ENCODE peak calls at places on chromosome 6, in five cellular contexts. A, P, W, K and S are unnamed samples.

GRCh38 chr6:15793288-15793687 is 130.5 kb upstream of the DTNBP1 start:
- DNase-seq in A (peak; percentile 84), P (no peak), W (no peak), K (no peak), S (no peak)

GRCh38 chr6:20640181-20640580 is 105.9 kb downstream of the CDKAL1 start:
- DNase-seq in A (no peak), P (no peak), W (no peak), K (no peak), S (no peak)

GRCh38 chr6:42726485-42727083 is 4.2 kb upstream of the PRPH2 start:
- DNase-seq in A (peak; percentile 77), P (peak; percentile 54), W (peak; percentile 65), K (peak; percentile 79), S (peak; percentile 86)

GRCh38 chr6:87742106-87742505 is 40.1 kb upstream of the AKIRIN2 start:
- DNase-seq in A (no peak), P (no peak), W (no peak), K (no peak), S (no peak)

GRCh38 chr6:165218816-165219215 is 90.6 kb downstream of the C6orf118 start:
- DNase-seq in A (peak; percentile 79), P (no peak), W (no peak), K (no peak), S (no peak)

GRCh38 chr6:106974337-106974998 is at the start of gene CD24:
- DNase-seq in A (peak; percentile 60), P (no peak), W (peak; percentile 76), K (no peak), S (peak; percentile 89)

GRCh38 chr6:19597809-19598320 is 239.3 kb upstream of the ID4 start:
- DNase-seq in A (no peak), P (no peak), W (no peak), K (no peak), S (no peak)

GRCh38 chr6:168815229-168815628 is 374.2 kb downstream of the SMOC2 start:
- DNase-seq in A (no peak), P (no peak), W (no peak), K (no peak), S (no peak)

GRCh38 chr6:104527761-104528415 is 331.8 kb downstream of the HACE1 start:
- DNase-seq in A (peak; percentile 57), P (no peak), W (peak; percentile 61), K (no peak), S (no peak)

GRCh38 chr6:115865914-115866313 is 194.8 kb downstream of the FRK start:
- DNase-seq in A (no peak), P (no peak), W (no peak), K (no peak), S (no peak)

GRCh38 chr6:878179-878578 is 185.2 kb upstream of the EXOC2 start:
- DNase-seq in A (no peak), P (no peak), W (no peak), K (no peak), S (no peak)

GRCh38 chr6:125807293-125807692 is 16.5 kb downstream of the NCOA7 start:
- DNase-seq in A (no peak), P (no peak), W (no peak), K (no peak), S (no peak)

GRCh38 chr6:125804264-125804663 is 13.5 kb downstream of the NCOA7 start:
- DNase-seq in A (no peak), P (no peak), W (no peak), K (no peak), S (no peak)

GRCh38 chr6:125808591-125808990 is 17.8 kb downstream of the NCOA7 start:
- DNase-seq in A (no peak), P (no peak), W (no peak), K (no peak), S (no peak)

GRCh38 chr6:125808060-125808459 is 17.3 kb downstream of the NCOA7 start:
- DNase-seq in A (no peak), P (no peak), W (no peak), K (no peak), S (no peak)

GRCh38 chr6:125806813-125807212 is 16.1 kb downstream of the NCOA7 start:
- DNase-seq in A (no peak), P (no peak), W (no peak), K (no peak), S (no peak)
- H3K4me1 ChIP-seq in A (peaks cover 5% of the 10 kb centered on the region), P (peaks cover 17% of the 10 kb centered on the region), W (no peaks in the 10 kb centered on the region), K (no peaks in the 10 kb centered on the region), S (no peaks in the 10 kb centered on the region)

DNA sequence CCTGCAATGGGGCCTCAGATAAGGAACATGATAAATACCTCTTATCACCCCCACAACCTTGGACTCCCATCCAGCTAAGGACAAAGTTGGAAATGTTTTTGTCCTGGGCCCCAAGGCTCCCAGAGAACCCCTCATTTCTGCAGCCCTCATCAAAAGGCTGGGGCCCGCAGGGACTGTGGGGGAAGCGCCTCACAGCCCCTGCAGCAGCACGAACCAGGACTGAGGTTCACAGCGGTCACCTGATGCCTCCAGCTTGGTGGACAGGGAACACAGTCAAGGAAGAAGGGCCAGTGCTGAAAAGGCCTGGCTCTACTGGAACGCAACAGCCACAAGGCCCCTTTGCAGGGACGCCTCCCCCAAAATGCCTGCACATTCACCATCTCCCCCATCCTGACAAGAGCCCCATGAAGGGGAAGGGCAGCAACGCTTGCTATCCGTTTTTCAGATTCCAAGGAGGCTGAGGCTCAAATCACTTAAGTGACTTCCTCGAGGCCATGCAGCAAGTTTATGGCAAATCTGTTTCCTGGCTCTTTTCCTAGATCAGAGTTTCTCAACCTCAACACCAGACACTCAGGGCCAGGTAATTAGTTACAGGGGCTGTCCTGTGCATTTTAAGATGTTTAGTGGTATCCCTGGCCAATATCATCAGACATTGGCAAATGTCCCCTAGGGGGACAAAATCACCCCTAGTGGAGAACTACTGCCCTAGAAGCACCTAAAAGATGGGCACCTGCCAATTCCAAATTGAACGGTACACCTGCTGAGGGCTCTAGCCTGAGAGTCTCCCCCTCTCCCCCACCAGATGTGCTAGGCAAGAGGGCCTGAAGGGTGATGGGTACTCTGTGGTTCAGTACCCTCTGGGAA is 10.5 kb downstream of the TFEB start:
- DNase-seq in A (no peak), P (no peak), W (no peak), K (no peak), S (peak; percentile 17)
- H3K4me1 ChIP-seq in A (no peaks in the 10 kb centered on the region), P (peaks cover 100% of the 10 kb centered on the region), W (peaks cover 5% of the 10 kb centered on the region), K (no peaks in the 10 kb centered on the region), S (peaks cover 31% of the 10 kb centered on the region)

GRCh38 chr6:3913958-3914337 is 64.8 kb downstream of the FAM50B start:
- DNase-seq in A (peak; percentile 66), P (no peak), W (no peak), K (no peak), S (no peak)
- H3K4me1 ChIP-seq in A (peaks cover 44% of the 10 kb centered on the region), P (peaks cover 51% of the 10 kb centered on the region), W (peaks cover 2% of the 10 kb centered on the region), K (no peaks in the 10 kb centered on the region), S (peaks cover 9% of the 10 kb centered on the region)

DNA sequence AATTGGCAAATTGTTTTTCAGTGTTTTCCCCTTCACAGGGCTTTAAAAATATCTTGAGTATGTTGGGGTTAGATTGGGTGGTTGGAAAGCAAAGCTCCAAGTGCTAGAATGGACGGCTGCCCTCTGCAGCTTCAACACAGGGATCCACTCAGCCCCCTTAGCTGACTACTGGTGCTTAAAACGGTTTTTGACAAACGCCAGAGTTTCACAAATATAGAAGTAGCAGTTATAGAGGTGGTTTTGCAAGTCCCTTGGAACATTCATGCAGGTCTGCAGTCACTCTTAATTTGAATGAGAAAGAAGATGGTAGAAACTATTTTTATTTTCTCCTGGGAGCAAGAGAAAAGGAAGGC is 175.9 kb downstream of the ARID1B start:
- DNase-seq in A (no peak), P (no peak), W (no peak), K (no peak), S (no peak)
- H3K4me1 ChIP-seq in A (peaks cover 68% of the 10 kb centered on the region), P (peaks cover 96% of the 10 kb centered on the region), W (peaks cover 15% of the 10 kb centered on the region), K (no peaks in the 10 kb centered on the region), S (peaks cover 33% of the 10 kb centered on the region)

GRCh38 chr6:44224978-44225330 is 1.6 kb downstream of the SLC29A1 start:
- DNase-seq in A (no peak), P (no peak), W (no peak), K (no peak), S (no peak)
- H3K4me1 ChIP-seq in A (peaks cover 21% of the 10 kb centered on the region), P (peaks cover 97% of the 10 kb centered on the region), W (peaks cover 15% of the 10 kb centered on the region), K (no peaks in the 10 kb centered on the region), S (peaks cover 24% of the 10 kb centered on the region)

GRCh38 chr6:37061157-37061804 is 55.8 kb downstream of the FGD2 start:
- DNase-seq in A (no peak), P (peak; percentile 40), W (no peak), K (no peak), S (no peak)

GRCh38 chr6:37058084-37058586 is 52.7 kb downstream of the FGD2 start:
- DNase-seq in A (peak; percentile 72), P (no peak), W (no peak), K (no peak), S (peak; percentile 11)

GRCh38 chr6:37057678-37058077 is 52.2 kb downstream of the FGD2 start:
- DNase-seq in A (no peak), P (no peak), W (no peak), K (no peak), S (no peak)

GRCh38 chr6:37060195-37060559 is 54.7 kb downstream of the FGD2 start:
- DNase-seq in A (peak; percentile 18), P (no peak), W (no peak), K (no peak), S (no peak)

DNA sequence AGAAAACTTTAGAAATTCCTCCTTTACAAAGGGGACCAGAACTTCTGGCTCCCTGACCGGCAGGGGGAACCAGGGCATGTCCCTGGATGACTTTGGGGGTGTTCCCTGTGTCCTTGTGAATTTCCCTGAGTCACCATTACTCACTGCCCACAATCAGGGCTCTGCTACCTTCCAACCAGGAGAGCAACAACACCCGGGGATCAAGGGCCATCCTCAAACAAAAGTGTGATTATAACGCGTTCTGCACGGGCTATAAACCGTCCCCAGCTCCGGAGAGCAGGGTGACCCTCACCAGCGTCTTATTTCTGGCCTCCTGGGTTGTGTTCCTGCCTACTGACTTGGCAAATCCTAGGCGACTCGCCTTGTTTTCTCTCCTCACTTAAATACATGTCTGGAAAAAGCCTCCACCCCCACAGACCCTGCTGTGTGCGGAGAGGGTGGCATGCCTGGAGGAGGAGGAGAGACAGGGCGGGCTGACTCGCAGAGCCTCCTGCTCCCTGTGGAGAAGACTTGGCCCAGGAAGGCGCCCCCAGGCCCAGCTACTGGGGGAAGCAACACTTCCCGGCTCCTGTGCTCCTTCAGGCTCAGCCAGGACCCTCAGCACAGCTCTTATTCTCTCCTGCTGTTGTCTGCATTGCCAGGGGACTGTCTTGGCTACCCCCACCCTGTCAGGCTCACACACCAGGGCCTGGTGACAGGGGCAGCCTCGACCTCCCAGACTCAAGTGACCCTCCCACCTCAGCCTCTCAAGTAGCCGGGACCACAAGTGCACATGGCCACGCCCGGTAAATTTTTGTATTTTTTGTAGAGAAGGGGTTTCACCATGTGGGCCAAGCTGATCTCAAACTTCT is 54.1 kb downstream of the FGD2 start:
- DNase-seq in A (peak; percentile 97), P (peak; percentile 61), W (peak; percentile 88), K (peak; percentile 83), S (peak; percentile 68)
- H3K4me1 ChIP-seq in A (peaks cover 54% of the 10 kb centered on the region), P (peaks cover 26% of the 10 kb centered on the region), W (peaks cover 7% of the 10 kb centered on the region), K (no peaks in the 10 kb centered on the region), S (peaks cover 4% of the 10 kb centered on the region)

GRCh38 chr6:44260011-44260410 is 2.7 kb upstream of the SLC35B2 start:
- DNase-seq in A (no peak), P (no peak), W (no peak), K (no peak), S (no peak)
- H3K4me1 ChIP-seq in A (peaks cover 40% of the 10 kb centered on the region), P (peaks cover 56% of the 10 kb centered on the region), W (no peaks in the 10 kb centered on the region), K (no peaks in the 10 kb centered on the region), S (peaks cover 33% of the 10 kb centered on the region)